ENCODE peak calls at places on chromosomes 5 and 9, in five cellular contexts. C is endothelial cell of umbilical vein; F is activated CD8-positive, alpha-beta memory T cell treated with anti-CD3 and anti-CD28 coated beads, Interleukin-2, amount 10 ng/mL, durations not matched to agents 7 days and 5 days; X is T1000; Z is iPS DF 19.7. B is an unnamed sample.

GRCh38 chr9:113590991-113591898 is 127.7 kb downstream of the RGS3 start:
- DNase-seq in C (peak), F (peak), Z (no peak), X (peak), B (peak)

GRCh38 chr5:15499528-15500325 is at the start of gene FBXL7:
- DNase-seq in F (no peak), X (peak), Z (no peak), C (peak), B (peak)

GRCh38 chr9:12819436-12820185 is 44.8 kb downstream of the LURAP1L start:
- DNase-seq in X (no peak), C (no peak), F (no peak), Z (no peak), B (peak)

GRCh38 chr9:137070906-137071275 is 534 bp upstream of the SAPCD2 start:
- DNase-seq in X (no peak), F (no peak), C (no peak), Z (no peak), B (peak)

GRCh38 chr9:117000196-117000723 is 313.2 kb downstream of the TRIM32 start:
- DNase-seq in C (no peak), F (no peak), Z (no peak), X (no peak), B (no peak)

GRCh38 chr9:82552784-82553183 is 510.2 kb downstream of the RASEF start:
- DNase-seq in Z (no peak), F (no peak), C (no peak), X (no peak), B (no peak)

GRCh38 chr9:134843740-134844139 is 36.9 kb upstream of the FCN2 start:
- DNase-seq in X (no peak), C (no peak), F (no peak), Z (no peak), B (no peak)

GRCh38 chr9:5621327-5621726 is 7.6 kb upstream of the RIC1 start:
- DNase-seq in Z (no peak), X (no peak), F (no peak), C (peak), B (no peak)

GRCh38 chr9:87647114-87647513 is 78.8 kb upstream of the CTSL start:
- DNase-seq in X (no peak), Z (no peak), F (no peak), C (no peak), B (no peak)

GRCh38 chr5:19067741-19068140 is 920.3 kb downstream of the CDH18 start:
- DNase-seq in X (no peak), F (no peak), Z (no peak), C (no peak), B (no peak)

GRCh38 chr5:157961176-157961575 is 102.2 kb upstream of the CLINT1 start:
- DNase-seq in F (no peak), C (no peak), X (no peak), Z (no peak), B (no peak)

GRCh38 chr5:71789746-71790145 is 70.7 kb downstream of the CARTPT start:
- DNase-seq in Z (no peak), C (no peak), X (no peak), F (no peak), B (no peak)

GRCh38 chr9:93294011-93294410 is 110.1 kb downstream of the WNK2 start:
- DNase-seq in C (no peak), Z (no peak), F (no peak), X (no peak), B (no peak)

GRCh38 chr5:135718151-135718550 is 116.3 kb upstream of the SLC25A48 start:
- DNase-seq in C (no peak), X (no peak), Z (no peak), F (no peak), B (no peak)

GRCh38 chr9:34988218-34989055 is 1.1 kb upstream of the DNAJB5 start:
- DNase-seq in X (no peak), Z (no peak), F (peak), C (no peak), B (no peak)

GRCh38 chr5:181088289-181088688 is 42.7 kb downstream of the OR2V1 start:
- DNase-seq in C (no peak), X (no peak), Z (peak), F (no peak), B (no peak)

GRCh38 chr5:177431317-177432142 is 5.1 kb downstream of the GRK6 start:
- DNase-seq in F (peak), Z (no peak), C (no peak), X (no peak), B (no peak)

GRCh38 chr5:133496631-133497030 is 115.7 kb downstream of the FSTL4 start:
- DNase-seq in F (no peak), X (no peak), Z (no peak), C (no peak), B (no peak)

GRCh38 chr5:84255318-84255717 is 129.4 kb downstream of the EDIL3 start:
- DNase-seq in C (peak), X (no peak), Z (no peak), F (no peak), B (no peak)

GRCh38 chr9:128689820-128690683 is 1.0 kb downstream of the SET start:
- DNase-seq in X (no peak), C (peak), Z (no peak), F (peak), B (no peak)

GRCh38 chr9:16964228-16964627 is 93.8 kb upstream of the BNC2 start:
- DNase-seq in X (peak), Z (no peak), F (no peak), C (no peak), B (no peak)

GRCh38 chr5:87340716-87341115 is 72.0 kb downstream of the CCNH start:
- DNase-seq in F (no peak), Z (no peak), X (no peak), C (peak), B (no peak)

B was measured in H1.